ENCODE peak calls at places on chromosomes 11 and 22, in ten cellular contexts. Q is cardiac muscle cell; F is fibroblast of mammary gland; N is activated naive CD8-positive, alpha-beta T cell treated with anti-CD3 and anti-CD28 coated beads, Interleukin-2, amount 50 U/mL, for 24 hours; K is Calu3; M is neuronal stem cell; C is fibroblast of lung; Y is stimulated activated CD8-positive, alpha-beta memory T cell treated with anti-CD3 and anti-CD28 coated beads, Interleukin-15, amount 100 ng/mL, for 1 hour; X is NCI-H1105 treated with DMSO at 0.1 percent for 48 hours; H is stromal cell of bone marrow. G is an unnamed sample.

GRCh38 chr11:120432056-120433018 is 79.2 kb upstream of the GRIK4 start:
- DNase-seq in X (no peak), N (peak), F (peak), Y (no peak), Q (peak), K (peak), H (peak), C (peak), M (no peak), G (peak)

GRCh38 chr11:23236846-23237550 is 376.7 kb upstream of the CCDC179 start:
- DNase-seq in F (peak), Q (peak), M (no peak), C (peak), X (no peak), Y (no peak), K (no peak), N (no peak), H (no peak), G (no peak)

GRCh38 chr11:64571410-64572091 is 19.5 kb upstream of the SLC22A12 start:
- DNase-seq in F (peak), K (no peak), X (no peak), M (no peak), Q (peak), N (no peak), Y (no peak), H (no peak), C (no peak), G (no peak)

GRCh38 chr22:43133401-43133800 is 9.8 kb downstream of the MCAT start:
- DNase-seq in M (no peak), N (no peak), X (no peak), Y (no peak), F (no peak), H (no peak), Q (no peak), K (no peak), C (no peak), G (no peak)

GRCh38 chr22:45905924-45906865 is 70.8 kb downstream of the WNT7B start:
- DNase-seq in F (peak), X (no peak), Y (no peak), K (no peak), H (peak), M (no peak), C (peak), N (no peak), Q (peak), G (no peak)

GRCh38 chr22:32802291-32802826 is 854 bp downstream of the TIMP3 start:
- DNase-seq in M (no peak), Y (no peak), X (no peak), H (no peak), K (no peak), Q (peak), N (no peak), C (peak), F (peak), G (no peak)

GRCh38 chr11:124108158-124108557 is 7.1 kb upstream of the VWA5A start:
- DNase-seq in F (peak), H (no peak), Y (no peak), C (peak), X (peak), Q (peak), N (no peak), K (peak), M (no peak), G (no peak)

GRCh38 chr22:38824587-38824986 is 19.2 kb downstream of the NPTXR start:
- DNase-seq in F (peak), H (peak), M (peak), X (no peak), K (peak), N (peak), C (peak), Y (peak), Q (peak), G (no peak)

GRCh38 chr22:30344447-30345200 is 12.1 kb downstream of the SF3A1 start:
- DNase-seq in N (no peak), Q (no peak), K (no peak), X (no peak), M (no peak), Y (no peak), H (no peak), C (no peak), F (no peak), G (no peak)

GRCh38 chr11:111421251-111421650 is 42.2 kb upstream of the POU2AF1 start:
- DNase-seq in M (no peak), F (no peak), Q (no peak), K (no peak), C (no peak), H (no peak), X (no peak), Y (no peak), N (no peak), G (no peak)

GRCh38 chr11:124623861-124624525 is 1.3 kb downstream of the TBRG1 start:
- DNase-seq in M (no peak), K (no peak), X (no peak), C (peak), F (peak), H (no peak), Y (no peak), N (no peak), Q (peak), G (no peak)

GRCh38 chr11:116240661-116241060 is 532.1 kb downstream of the BUD13 start:
- DNase-seq in Q (peak), H (peak), N (no peak), X (no peak), K (no peak), C (no peak), F (peak), M (no peak), Y (no peak), G (no peak)

GRCh38 chr22:44025171-44026065 is 1.3 kb downstream of the PARVB start:
- DNase-seq in X (no peak), M (no peak), N (peak), Y (no peak), Q (no peak), C (no peak), K (no peak), F (no peak), H (no peak), G (no peak)

GRCh38 chr11:68106165-68106940 is 14.8 kb downstream of the CHKA start:
- DNase-seq in M (no peak), Y (no peak), K (peak), N (no peak), H (no peak), F (no peak), Q (peak), C (peak), X (no peak), G (no peak)

GRCh38 chr11:132704796-132705375 is 827.4 kb downstream of the OPCML start:
- DNase-seq in Q (no peak), H (no peak), F (no peak), Y (no peak), N (no peak), M (no peak), K (no peak), X (no peak), C (no peak), G (no peak)

GRCh38 chr11:43921561-43922294 is 20.7 kb upstream of the C11orf96 start:
- DNase-seq in M (no peak), Q (no peak), Y (no peak), F (no peak), K (no peak), C (no peak), N (no peak), X (no peak), H (no peak), G (no peak)

GRCh38 chr11:8262552-8263108 is 1.0 kb downstream of the LMO1 start:
- DNase-seq in F (peak), C (peak), N (peak), H (peak), Q (peak), Y (no peak), K (peak), X (peak), M (peak), G (no peak)

GRCh38 chr22:46159777-46160176 is 9.5 kb downstream of the PPARA start:
- DNase-seq in C (peak), M (no peak), Y (no peak), N (no peak), K (no peak), F (no peak), Q (no peak), H (no peak), X (no peak), G (no peak)

GRCh38 chr22:49956418-49956770 is 4.2 kb upstream of the PIM3 start:
- DNase-seq in Y (no peak), K (no peak), H (no peak), X (no peak), M (no peak), N (no peak), F (no peak), C (no peak), Q (no peak), G (no peak)

GRCh38 chr11:103433976-103434375 is 324.8 kb downstream of the DYNC2H1 start:
- DNase-seq in H (no peak), N (no peak), X (no peak), C (peak), K (no peak), F (no peak), Y (no peak), M (no peak), Q (no peak), G (no peak)

GRCh38 chr11:21412652-21413383 is 743.4 kb downstream of the NELL1 start:
- DNase-seq in C (no peak), F (no peak), X (no peak), N (no peak), M (no peak), Y (no peak), K (no peak), Q (no peak), H (no peak), G (no peak)

GRCh38 chr22:29442976-29443375 is 4.6 kb downstream of the RFPL1 start:
- DNase-seq in N (no peak), M (no peak), Q (no peak), F (no peak), K (no peak), H (no peak), Y (no peak), X (no peak), C (no peak), G (no peak)

GRCh38 chr11:44235765-44236201 is 74.2 kb downstream of the ALX4 start:
- DNase-seq in X (no peak), K (no peak), H (peak), Q (peak), Y (no peak), N (no peak), M (no peak), F (peak), C (peak), G (no peak)

GRCh38 chr22:33697640-33698039 is 222.6 kb downstream of the LARGE1 start:
- DNase-seq in N (no peak), X (no peak), M (no peak), F (peak), H (peak), K (no peak), Q (no peak), C (peak), Y (no peak), G (no peak)

GRCh38 chr11:118265954-118266353 is 1.9 kb upstream of the MPZL2 start:
- DNase-seq in M (no peak), Y (no peak), X (no peak), Q (no peak), K (peak), F (no peak), N (no peak), C (no peak), H (no peak), G (no peak)

GRCh38 chr11:117458275-117459120 is 130.8 kb downstream of the CEP164 start:
- DNase-seq in M (no peak), Y (no peak), Q (no peak), C (no peak), F (no peak), X (peak), H (no peak), N (peak), K (no peak), G (no peak)